ENCODE peak calls at places on chromosomes 16 and 17, in five cellular contexts. V is fibroblast of mammary gland, W is left ventricle myocardium inferior, G is progenitor cell of endocrine pancreas, S is activated B cell treated with CpG ODN at 0.5 μM for 24 hours. K is an unnamed sample.

GRCh38 chr17:34305606-34306005 is 13.6 kb upstream of the CCL8 start:
- DNase-seq in V (peak; percentile 43), W (no peak), G (no peak), S (no peak), K (no peak)

GRCh38 chr17:74702132-74702876 is 10.4 kb downstream of the CD300LF start:
- DNase-seq in V (no peak), W (no peak), G (no peak), S (no peak), K (no peak)

GRCh38 chr16:46629331-46629843 is 8.2 kb upstream of the SHCBP1 start:
- DNase-seq in V (peak; percentile 77), W (no peak), G (no peak), S (no peak), K (peak; percentile 68)

GRCh38 chr17:31571124-31571892 is 179.8 kb downstream of the RAB11FIP4 start:
- DNase-seq in V (peak; percentile 99), W (peak; percentile 88), G (no peak), S (no peak), K (peak; percentile 88)

GRCh38 chr17:69232650-69233049 is 4.0 kb upstream of the ABCA10 start:
- DNase-seq in V (no peak), W (no peak), G (no peak), S (no peak), K (no peak)

GRCh38 chr17:81434079-81434478 is 38.8 kb downstream of the BAHCC1 start:
- DNase-seq in V (no peak), W (peak; percentile 46), G (no peak), S (no peak), K (no peak)

GRCh38 chr17:7351665-7352558 is at the start of gene KCTD11:
- DNase-seq in V (peak; percentile 84), W (peak; percentile 94), G (peak; percentile 78), S (peak; percentile 78), K (peak; percentile 89)

GRCh38 chr17:43006639-43007551 is at the start of gene IFI35:
- DNase-seq in V (peak; percentile 83), W (peak; percentile 85), G (no peak), S (peak; percentile 75), K (peak; percentile 86)

GRCh38 chr17:57251211-57251787 is 5.0 kb upstream of the MSI2 start:
- DNase-seq in V (no peak), W (no peak), G (no peak), S (no peak), K (no peak)

GRCh38 chr17:66397486-66397885 is 95.1 kb downstream of the PRKCA start:
- DNase-seq in V (peak; percentile 88), W (no peak), G (no peak), S (no peak), K (no peak)

GRCh38 chr16:52123063-52123839 is 423.7 kb downstream of the TOX3 start:
- DNase-seq in V (no peak), W (no peak), G (no peak), S (no peak), K (no peak)

GRCh38 chr17:42408076-42408475 is 15.0 kb downstream of the CAVIN1 start:
- DNase-seq in V (no peak), W (peak; percentile 56), G (no peak), S (no peak), K (no peak)

GRCh38 chr17:49290690-49291326 is 60.2 kb upstream of the PHOSPHO1 start:
- DNase-seq in V (peak; percentile 41), W (no peak), G (no peak), S (no peak), K (peak; percentile 47)

GRCh38 chr17:57622886-57623433 is 122.1 kb downstream of the CCDC182 start:
- DNase-seq in V (peak; percentile 54), W (no peak), G (no peak), S (no peak), K (peak; percentile 35)

GRCh38 chr17:28240688-28241340 is 78.2 kb upstream of the TMEM97 start:
- DNase-seq in V (no peak), W (no peak), G (no peak), S (no peak), K (no peak)

GRCh38 chr17:79294459-79295071 is 219.9 kb downstream of the ENGASE start:
- DNase-seq in V (peak; percentile 44), W (peak; percentile 56), G (peak; percentile 92), S (peak; percentile 34), K (peak; percentile 57)

GRCh38 chr17:44908761-44909326 is 6.5 kb downstream of the GFAP start:
- DNase-seq in V (no peak), W (no peak), G (no peak), S (no peak), K (no peak)

GRCh38 chr16:27174007-27174406 is 29.3 kb upstream of the KDM8 start:
- DNase-seq in V (no peak), W (no peak), G (no peak), S (no peak), K (no peak)

GRCh38 chr16:55126456-55126855 is 195.8 kb downstream of the IRX5 start:
- DNase-seq in V (no peak), W (no peak), G (no peak), S (no peak), K (no peak)

GRCh38 chr17:4407851-4408250 is 25.9 kb upstream of the SPNS3 start:
- DNase-seq in V (peak; percentile 6), W (no peak), G (no peak), S (no peak), K (no peak)

GRCh38 chr17:41595585-41595984 is 8.9 kb upstream of the KRT14 start:
- DNase-seq in V (no peak), W (no peak), G (no peak), S (no peak), K (no peak)

GRCh38 chr17:42698736-42699414 is 16.5 kb downstream of the CNTNAP1 start:
- DNase-seq in V (peak; percentile 92), W (peak; percentile 28), G (no peak), S (no peak), K (peak; percentile 43)

GRCh38 chr17:19986941-19987714 is 9.5 kb upstream of the AKAP10 start:
- DNase-seq in V (no peak), W (no peak), G (no peak), S (no peak), K (no peak)

GRCh38 chr16:55502801-55503366 is 6.0 kb upstream of the LPCAT2 start:
- DNase-seq in V (peak; percentile 94), W (peak; percentile 93), G (no peak), S (no peak), K (peak; percentile 93)

GRCh38 chr17:51064061-51064735 is 56.5 kb downstream of the SPAG9 start:
- DNase-seq in V (no peak), W (no peak), G (no peak), S (no peak), K (no peak)

GRCh38 chr17:49680314-49680713 is 2.4 kb upstream of the SPOP start:
- DNase-seq in V (no peak), W (no peak), G (no peak), S (no peak), K (no peak)

GRCh38 chr17:5509482-5509881 is 23.1 kb downstream of the MIS12 start:
- DNase-seq in V (peak; percentile 50), W (no peak), G (no peak), S (no peak), K (peak; percentile 16)

GRCh38 chr16:85673529-85674417 is 15.0 kb downstream of the GINS2 start:
- DNase-seq in V (peak; percentile 80), W (peak; percentile 60), G (no peak), S (no peak), K (peak; percentile 56)

GRCh38 chr17:3656755-3657587 is 11.4 kb downstream of the TAX1BP3 start:
- DNase-seq in V (no peak), W (no peak), G (no peak), S (no peak), K (no peak)

GRCh38 chr17:72588961-72589360 is 468.1 kb downstream of the SOX9 start:
- DNase-seq in V (peak; percentile 23), W (no peak), G (no peak), S (no peak), K (peak; percentile 92)

GRCh38 chr17:82020874-82021727 is 1.6 kb downstream of the CENPX start:
- DNase-seq in V (peak; percentile 76), W (peak; percentile 72), G (no peak), S (no peak), K (peak; percentile 79)

GRCh38 chr16:26475579-26475978 is 591.1 kb upstream of the C16orf82 start:
- DNase-seq in V (no peak), W (no peak), G (no peak), S (no peak), K (no peak)

GRCh38 chr16:23052908-23053580 is 96.2 kb downstream of the USP31 start:
- DNase-seq in V (no peak), W (no peak), G (no peak), S (no peak), K (no peak)

GRCh38 chr17:36505171-36505570 is 18.7 kb downstream of the ZNHIT3 start:
- DNase-seq in V (no peak), W (no peak), G (no peak), S (no peak), K (no peak)

GRCh38 chr17:12522743-12523181 is 142.9 kb upstream of the MYOCD start:
- DNase-seq in V (peak; percentile 11), W (no peak), G (no peak), S (no peak), K (peak; percentile 36)

GRCh38 chr16:29993191-29993902 is 2.1 kb downstream of the HIRIP3 start:
- DNase-seq in V (no peak), W (no peak), G (no peak), S (no peak), K (no peak)
- TF ChIP-seq CTCF in V (no peak), W (no peak), G (no peak), S (no peak), K (no peak)

DNA sequence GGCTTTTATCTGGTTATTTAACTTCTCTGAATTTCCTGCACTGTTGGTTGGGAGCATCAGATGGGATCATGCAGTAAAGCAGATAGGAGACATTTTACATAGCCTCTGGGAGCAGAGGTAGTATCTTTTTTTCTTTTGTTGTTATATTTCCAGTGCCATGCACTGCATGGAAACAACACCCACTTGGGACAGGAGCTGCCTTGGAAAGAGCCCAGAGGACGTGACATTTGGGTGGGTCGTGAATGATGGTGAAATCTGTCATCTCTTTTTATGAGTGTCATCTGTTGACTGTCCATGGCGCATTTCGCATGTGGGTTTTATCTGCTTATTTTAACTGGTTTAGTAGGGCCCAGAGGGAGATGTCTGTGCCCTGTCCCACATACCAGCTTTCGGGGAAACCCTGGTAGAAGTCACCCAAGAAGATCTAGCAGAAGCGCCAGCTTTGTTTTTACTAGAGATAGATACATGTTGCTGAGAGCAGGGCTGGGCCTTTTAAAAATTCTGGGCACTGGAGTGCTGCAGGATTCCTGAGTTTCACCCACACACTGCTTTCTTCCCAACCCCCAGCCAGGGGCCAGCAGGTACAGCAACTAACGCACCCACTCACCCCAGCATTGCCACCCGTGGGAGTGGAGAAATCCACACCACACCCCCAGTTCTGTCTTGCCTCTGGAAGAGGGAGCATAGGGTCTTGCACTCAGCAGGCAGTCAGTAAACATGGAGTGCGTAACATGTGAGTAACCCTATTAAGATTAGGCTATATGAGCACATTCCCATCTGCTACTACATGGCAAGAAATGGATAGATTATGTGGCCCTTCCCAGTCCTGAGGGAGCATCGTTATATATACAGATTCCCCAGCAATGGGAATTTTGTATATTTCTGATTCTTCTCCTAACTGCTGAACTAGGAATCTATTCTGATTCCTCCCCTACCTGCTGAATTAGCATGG is 8.4 kb upstream of the TERF2 start:
- DNase-seq in V (no peak), W (no peak), G (no peak), S (no peak), K (no peak)
- TF ChIP-seq CTCF in V (no peak), W (no peak), G (no peak), S (no peak), K (no peak)

GRCh38 chr16:89453662-89454321 is 36.6 kb downstream of the ANKRD11 start:
- DNase-seq in V (peak; percentile 49), W (peak; percentile 35), G (no peak), S (no peak), K (peak; percentile 63)
- TF ChIP-seq CTCF in V (peak; percentile 38), W (peak; percentile 49), G (peak; percentile 11), S (no peak), K (peak; percentile 5)

GRCh38 chr17:38747385-38748328 is 479 bp downstream of the PCGF2 start:
- DNase-seq in V (no peak), W (peak; percentile 64), G (peak; percentile 32), S (no peak), K (no peak)
- TF ChIP-seq CTCF in V (no peak), W (peak; percentile 27), G (peak; percentile 35), S (no peak), K (no peak)

K was measured in MCF 10A.